ENCODE peak calls at places on chromosomes 4 and X, in ten cellular contexts. B, Q, V, X, R, O, W, A, S and J are unnamed samples.

GRCh38 chr4:24937176-24937575 is 24.3 kb upstream of the CCDC149 start:
- DNase-seq in X (no peak), B (no peak), R (no peak), V (no peak), O (no peak), W (no peak), A (no peak), Q (no peak), S (no peak), J (no peak)

GRCh38 chrX:38220024-38220935 is at the start of gene SRPX:
- DNase-seq in O (peak; percentile 66), R (no peak), Q (peak; percentile 20), B (peak; percentile 59), W (peak; percentile 69), S (peak; percentile 21), A (no peak), X (peak; percentile 27), V (no peak), J (peak; percentile 74)

GRCh38 chr4:91113130-91113706 is 986.0 kb downstream of the CCSER1 start:
- DNase-seq in R (no peak), X (no peak), V (no peak), B (no peak), Q (peak; percentile 23), A (no peak), O (peak; percentile 61), W (peak; percentile 34), S (peak; percentile 3), J (peak; percentile 16)

GRCh38 chr4:53507671-53508286 is 83.5 kb downstream of the LNX1 start:
- DNase-seq in V (peak; percentile 35), R (no peak), S (no peak), W (no peak), A (no peak), B (no peak), X (peak; percentile 72), O (peak; percentile 98), Q (no peak), J (peak; percentile 11)

GRCh38 chr4:15920723-15921591 is 17.6 kb downstream of the FGFBP1 start:
- DNase-seq in V (peak; percentile 65), O (peak; percentile 96), B (peak; percentile 68), A (no peak), R (no peak), Q (no peak), W (peak; percentile 96), S (peak; percentile 63), X (no peak), J (peak; percentile 84)

GRCh38 chrX:54042609-54043010 is 1.7 kb downstream of the PHF8 start:
- DNase-seq in B (peak; percentile 60), V (peak; percentile 19), X (peak; percentile 28), S (peak; percentile 60), W (peak; percentile 77), A (peak; percentile 7), Q (peak; percentile 33), O (peak; percentile 68), R (peak; percentile 48), J (peak; percentile 64)

GRCh38 chr4:52376107-52376704 is 282.9 kb downstream of the USP46 start:
- DNase-seq in V (no peak), O (peak; percentile 76), A (no peak), X (peak; percentile 38), S (peak; percentile 5), Q (peak; percentile 66), B (no peak), R (no peak), W (peak; percentile 65), J (peak; percentile 50)

GRCh38 chr4:86895692-86896488 is 3.7 kb upstream of the C4orf36 start:
- DNase-seq in X (peak; percentile 53), V (no peak), O (peak; percentile 85), W (peak; percentile 78), A (no peak), R (no peak), Q (peak; percentile 54), S (peak; percentile 22), B (no peak), J (peak; percentile 74)

GRCh38 chr4:126708716-126709115 is 924.0 kb upstream of the INTU start:
- DNase-seq in S (no peak), A (no peak), W (no peak), V (no peak), Q (no peak), B (no peak), X (no peak), O (no peak), R (no peak), J (no peak)

GRCh38 chr4:22962186-22962786 is 269.5 kb downstream of the GBA3 start:
- DNase-seq in R (no peak), S (no peak), A (no peak), B (no peak), W (peak; percentile 4), X (no peak), O (peak; percentile 30), Q (no peak), V (no peak), J (peak; percentile 27)

GRCh38 chr4:76589402-76589801 is 154.4 kb downstream of the SHROOM3 start:
- DNase-seq in V (no peak), R (no peak), W (peak; percentile 69), S (no peak), B (no peak), Q (no peak), O (peak; percentile 58), X (no peak), A (no peak), J (no peak)

GRCh38 chr4:126820631-126821030 is 812.1 kb upstream of the INTU start:
- DNase-seq in B (no peak), R (no peak), A (no peak), V (no peak), S (no peak), W (no peak), Q (no peak), X (no peak), O (no peak), J (no peak)

GRCh38 chrX:44470816-44471215 is 71.8 kb downstream of the FUNDC1 start:
- DNase-seq in W (no peak), S (no peak), X (no peak), R (no peak), Q (no peak), B (no peak), O (no peak), V (no peak), A (no peak), J (peak; percentile 93)
- H3K27ac ChIP-seq in W (no peak overlapping the region), S (no peak overlapping the region), X (no peak overlapping the region), R (no peak overlapping the region), Q (no peak overlapping the region), B (no peak overlapping the region), O (no peak overlapping the region), V (no peak overlapping the region), A (no peak overlapping the region), J (peak overlapping the region; percentile 78)

DNA sequence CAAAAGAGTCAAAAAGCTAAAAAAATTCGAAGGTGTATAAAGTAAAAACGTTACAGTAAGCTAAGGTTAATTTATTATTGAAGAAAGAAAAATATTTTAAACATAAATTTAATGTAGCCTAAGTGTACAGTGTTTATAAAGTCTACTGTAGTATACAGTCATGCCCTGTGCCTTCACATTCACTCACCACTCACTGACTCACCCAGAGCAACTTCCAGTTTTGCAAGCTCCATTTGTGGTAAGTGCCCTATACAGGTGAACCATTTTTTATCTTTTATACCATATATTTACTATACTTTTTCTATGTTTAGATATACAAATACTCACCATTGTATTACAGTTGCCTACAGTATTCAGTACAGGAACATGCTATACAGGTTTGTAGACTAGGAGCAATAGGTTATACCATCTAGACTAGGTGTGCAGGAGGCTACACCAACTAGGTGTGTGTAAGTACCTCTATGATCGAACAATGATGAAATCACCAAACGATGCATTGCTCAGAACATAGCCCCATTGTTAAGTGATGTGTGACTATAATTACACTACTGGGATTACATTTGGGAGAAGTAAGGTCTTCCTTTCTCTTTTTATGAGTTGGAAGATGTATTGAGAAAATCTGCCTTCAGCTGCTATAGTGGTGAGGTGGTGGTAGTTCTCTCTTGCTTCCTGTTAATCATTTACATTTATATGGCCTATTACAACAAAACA is 27.2 kb downstream of the TMSB4X start:
- DNase-seq in R (no peak), O (no peak), Q (no peak), A (no peak), S (no peak), B (no peak), W (no peak), V (no peak), X (no peak), J (peak; percentile 11)
- H3K4me1 ChIP-seq in R (no peaks in the 10 kb centered on the region), O (no peaks in the 10 kb centered on the region), Q (no peaks in the 10 kb centered on the region), A (peaks cover 80% of the 10 kb centered on the region), S (peaks cover 74% of the 10 kb centered on the region), B (peaks cover 16% of the 10 kb centered on the region), W (no peaks in the 10 kb centered on the region), V (no peaks in the 10 kb centered on the region), X (no peaks in the 10 kb centered on the region), J (peaks cover 17% of the 10 kb centered on the region)

DNA sequence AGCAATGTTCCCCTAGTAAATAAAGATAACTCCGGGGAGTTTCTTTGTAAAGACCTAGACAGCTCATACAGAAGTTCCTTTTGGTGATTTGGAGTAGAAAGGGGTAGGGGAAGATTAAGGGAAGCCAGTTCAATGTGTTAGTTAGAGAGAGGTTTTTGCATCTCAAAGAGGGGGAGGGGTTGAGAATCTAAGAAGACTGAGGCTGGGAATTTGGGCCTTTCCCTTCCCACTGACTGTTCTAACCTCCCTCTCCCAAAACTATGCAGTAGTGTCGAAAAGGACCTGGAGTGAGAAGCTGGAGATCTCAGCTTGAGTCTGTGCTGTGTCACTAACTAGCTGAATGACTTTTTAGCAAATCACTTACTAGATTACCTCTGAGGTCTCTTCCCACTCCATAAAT is 55.7 kb upstream of the CCDC160 start:
- DNase-seq in O (no peak), S (no peak), R (no peak), Q (no peak), A (no peak), B (no peak), V (no peak), X (no peak), W (no peak), J (no peak)
- H3K27ac ChIP-seq in O (peak overlapping the region; percentile 42), S (no peak overlapping the region), R (no peak overlapping the region), Q (peak overlapping the region; percentile 87), A (no peak overlapping the region), B (no peak overlapping the region), V (no peak overlapping the region), X (no peak overlapping the region), W (no peak overlapping the region), J (no peak overlapping the region)

DNA sequence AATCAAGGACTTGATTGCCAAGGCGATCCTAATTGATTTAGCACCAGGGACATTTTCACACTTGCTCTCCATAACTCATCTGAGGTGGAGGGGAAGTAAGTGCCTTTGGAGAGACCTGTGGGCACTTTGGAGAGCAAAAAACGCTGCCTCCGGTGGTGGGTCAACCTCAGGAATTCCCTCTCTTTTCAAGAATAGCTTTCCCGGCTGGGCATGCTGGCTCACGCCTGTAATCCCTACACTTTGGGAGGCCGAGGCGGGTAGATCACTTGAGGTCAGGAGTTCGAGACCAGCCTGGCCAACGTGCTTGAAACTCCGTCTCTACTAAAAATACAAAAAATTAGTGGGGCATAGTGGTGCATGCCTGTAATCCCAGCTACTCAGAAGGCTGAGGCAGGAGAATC is 49.2 kb downstream of the PRPS1 start:
- DNase-seq in S (no peak), B (no peak), V (no peak), R (no peak), X (no peak), O (peak; percentile 54), W (peak; percentile 83), Q (no peak), A (no peak), J (peak; percentile 28)
- H3K4me1 ChIP-seq in S (peaks cover 40% of the 10 kb centered on the region), B (peaks cover 29% of the 10 kb centered on the region), V (peaks cover 8% of the 10 kb centered on the region), R (no peaks in the 10 kb centered on the region), X (peaks cover 16% of the 10 kb centered on the region), O (peaks cover 24% of the 10 kb centered on the region), W (peaks cover 25% of the 10 kb centered on the region), Q (peaks cover 2% of the 10 kb centered on the region), A (peaks cover 60% of the 10 kb centered on the region), J (peaks cover 26% of the 10 kb centered on the region)